ENCODE peak calls at places on chromosomes 4 and X, in seven cellular contexts. One of them, this sample, is unnamed.

GRCh38 chr4:7310441-7310840 is 118.1 kb downstream of the SORCS2 start:
- DNase-seq in memory B cell: no peak
- DNase-seq in aorta: no peak
- DNase-seq in head of caudate nucleus: no peak
- DNase-seq in NCI-H69: no peak
- DNase-seq in D721Med: no peak
- DNase-seq in ELF-1: no peak
- DNase-seq in this sample: no peak

GRCh38 chr4:137310156-137310555 is 222.1 kb downstream of the PCDH18 start:
- DNase-seq in D721Med: no peak
- DNase-seq in aorta: no peak
- DNase-seq in ELF-1: no peak
- DNase-seq in memory B cell: no peak
- DNase-seq in NCI-H69: peak
- DNase-seq in head of caudate nucleus: no peak
- DNase-seq in this sample: no peak

GRCh38 chr4:69497886-69498395 is 2.2 kb upstream of the UGT2B4 start:
- DNase-seq in D721Med: no peak
- DNase-seq in NCI-H69: no peak
- DNase-seq in aorta: no peak
- DNase-seq in ELF-1: no peak
- DNase-seq in memory B cell: no peak
- DNase-seq in head of caudate nucleus: no peak
- DNase-seq in this sample: no peak

GRCh38 chr4:184668511-184669114 is 19.1 kb downstream of the PRIMPOL start:
- DNase-seq in head of caudate nucleus: no peak
- DNase-seq in NCI-H69: no peak
- DNase-seq in aorta: no peak
- DNase-seq in memory B cell: no peak
- DNase-seq in ELF-1: no peak
- DNase-seq in D721Med: no peak
- DNase-seq in this sample: no peak

GRCh38 chr4:8694651-8695151 is 102.1 kb downstream of the CPZ start:
- DNase-seq in ELF-1: no peak
- DNase-seq in NCI-H69: no peak
- DNase-seq in aorta: no peak
- DNase-seq in head of caudate nucleus: no peak
- DNase-seq in D721Med: no peak
- DNase-seq in memory B cell: no peak
- DNase-seq in this sample: no peak

GRCh38 chr4:77430847-77431246 is 174.8 kb upstream of the CXCL13 start:
- DNase-seq in head of caudate nucleus: no peak
- DNase-seq in ELF-1: no peak
- DNase-seq in aorta: no peak
- DNase-seq in memory B cell: no peak
- DNase-seq in NCI-H69: no peak
- DNase-seq in D721Med: no peak
- DNase-seq in this sample: no peak

GRCh38 chrX:9897761-9898161 is 69.4 kb upstream of the CLDN34 start:
- DNase-seq in D721Med: no peak
- DNase-seq in head of caudate nucleus: no peak
- DNase-seq in memory B cell: no peak
- DNase-seq in NCI-H69: no peak
- DNase-seq in aorta: no peak
- DNase-seq in ELF-1: no peak
- DNase-seq in this sample: no peak

GRCh38 chrX:112761239-112762207 is 79.1 kb downstream of the AMOT start:
- DNase-seq in head of caudate nucleus: no peak
- DNase-seq in aorta: no peak
- DNase-seq in memory B cell: no peak
- DNase-seq in D721Med: no peak
- DNase-seq in ELF-1: no peak
- DNase-seq in NCI-H69: no peak
- DNase-seq in this sample: peak

GRCh38 chrX:9626379-9626778 is 139.3 kb downstream of the GPR143 start:
- DNase-seq in ELF-1: no peak
- DNase-seq in aorta: no peak
- DNase-seq in head of caudate nucleus: no peak
- DNase-seq in D721Med: no peak
- DNase-seq in NCI-H69: no peak
- DNase-seq in memory B cell: no peak
- DNase-seq in this sample: no peak

GRCh38 chr4:16194199-16194598 is 32.1 kb downstream of the TAPT1 start:
- DNase-seq in memory B cell: no peak
- DNase-seq in D721Med: no peak
- DNase-seq in head of caudate nucleus: no peak
- DNase-seq in aorta: no peak
- DNase-seq in ELF-1: no peak
- DNase-seq in NCI-H69: no peak
- DNase-seq in this sample: no peak

GRCh38 chrX:139126493-139126892 is 404.0 kb upstream of the F9 start:
- DNase-seq in memory B cell: no peak
- DNase-seq in aorta: no peak
- DNase-seq in NCI-H69: peak
- DNase-seq in ELF-1: peak
- DNase-seq in D721Med: no peak
- DNase-seq in head of caudate nucleus: no peak
- DNase-seq in this sample: no peak

GRCh38 chrX:40245411-40246140 is 147.8 kb upstream of the BCOR start:
- DNase-seq in head of caudate nucleus: no peak
- DNase-seq in D721Med: no peak
- DNase-seq in memory B cell: no peak
- DNase-seq in aorta: no peak
- DNase-seq in ELF-1: no peak
- DNase-seq in NCI-H69: no peak
- DNase-seq in this sample: no peak

GRCh38 chrX:27966955-27967354 is 14.3 kb downstream of the DCAF8L1 start:
- DNase-seq in memory B cell: no peak
- DNase-seq in ELF-1: no peak
- DNase-seq in head of caudate nucleus: no peak
- DNase-seq in D721Med: no peak
- DNase-seq in NCI-H69: no peak
- DNase-seq in aorta: no peak
- DNase-seq in this sample: no peak

GRCh38 chrX:129772796-129773431 is 6.8 kb upstream of the SASH3 start:
- DNase-seq in ELF-1: no peak
- DNase-seq in D721Med: no peak
- DNase-seq in memory B cell: peak
- DNase-seq in head of caudate nucleus: peak
- DNase-seq in aorta: no peak
- DNase-seq in NCI-H69: no peak
- DNase-seq in this sample: peak

GRCh38 chr4:125750827-125751466 is 436.2 kb downstream of the FAT4 start:
- DNase-seq in ELF-1: peak
- DNase-seq in NCI-H69: peak
- DNase-seq in head of caudate nucleus: no peak
- DNase-seq in aorta: no peak
- DNase-seq in memory B cell: no peak
- DNase-seq in D721Med: no peak
- DNase-seq in this sample: no peak

GRCh38 chrX:129478516-129478915 is 44.8 kb downstream of the SMARCA1 start:
- DNase-seq in memory B cell: no peak
- DNase-seq in aorta: no peak
- DNase-seq in NCI-H69: no peak
- DNase-seq in ELF-1: no peak
- DNase-seq in D721Med: no peak
- DNase-seq in head of caudate nucleus: no peak
- DNase-seq in this sample: no peak

GRCh38 chr4:88738146-88738545 is 40.5 kb upstream of the NAP1L5 start:
- DNase-seq in ELF-1: no peak
- DNase-seq in memory B cell: no peak
- DNase-seq in NCI-H69: no peak
- DNase-seq in D721Med: no peak
- DNase-seq in aorta: no peak
- DNase-seq in head of caudate nucleus: no peak
- DNase-seq in this sample: no peak

GRCh38 chr4:83208371-83208770 is 76.2 kb downstream of the COQ2 start:
- DNase-seq in head of caudate nucleus: no peak
- DNase-seq in D721Med: no peak
- DNase-seq in aorta: no peak
- DNase-seq in ELF-1: no peak
- DNase-seq in memory B cell: no peak
- DNase-seq in NCI-H69: no peak
- DNase-seq in this sample: no peak

GRCh38 chr4:151799417-151800030 is 38.7 kb upstream of the GATB start:
- DNase-seq in aorta: no peak
- DNase-seq in NCI-H69: no peak
- DNase-seq in D721Med: no peak
- DNase-seq in head of caudate nucleus: no peak
- DNase-seq in ELF-1: no peak
- DNase-seq in memory B cell: no peak
- DNase-seq in this sample: no peak

GRCh38 chr4:87270144-87270543 is 49.7 kb upstream of the KLHL8 start:
- DNase-seq in D721Med: no peak
- DNase-seq in head of caudate nucleus: peak
- DNase-seq in ELF-1: peak
- DNase-seq in aorta: no peak
- DNase-seq in memory B cell: no peak
- DNase-seq in NCI-H69: peak
- DNase-seq in this sample: no peak

GRCh38 chr4:127162741-127163140 is 470.0 kb upstream of the INTU start:
- DNase-seq in aorta: no peak
- DNase-seq in head of caudate nucleus: no peak
- DNase-seq in memory B cell: no peak
- DNase-seq in ELF-1: no peak
- DNase-seq in NCI-H69: no peak
- DNase-seq in D721Med: no peak
- DNase-seq in this sample: no peak

GRCh38 chrX:95764972-95765451 is 919.6 kb upstream of the DIAPH2 start:
- DNase-seq in D721Med: peak
- DNase-seq in ELF-1: peak
- DNase-seq in aorta: no peak
- DNase-seq in memory B cell: no peak
- DNase-seq in head of caudate nucleus: no peak
- DNase-seq in NCI-H69: peak
- DNase-seq in this sample: no peak

GRCh38 chr4:14176613-14177012 is 549.1 kb upstream of the BOD1L1 start:
- DNase-seq in D721Med: no peak
- DNase-seq in NCI-H69: no peak
- DNase-seq in aorta: no peak
- DNase-seq in memory B cell: no peak
- DNase-seq in ELF-1: no peak
- DNase-seq in head of caudate nucleus: no peak
- DNase-seq in this sample: no peak

GRCh38 chr4:156190606-156191005 is 236.9 kb upstream of the CTSO start:
- DNase-seq in ELF-1: no peak
- DNase-seq in NCI-H69: no peak
- DNase-seq in memory B cell: no peak
- DNase-seq in aorta: no peak
- DNase-seq in head of caudate nucleus: no peak
- DNase-seq in D721Med: no peak
- DNase-seq in this sample: no peak